ENCODE peak calls at places on chromosome 12, in five cellular contexts. One of them, this sample, is unnamed.

GRCh38 chr12:1318327-1319031 is 275.9 kb downstream of the FBXL14 start:
- DNase-seq in activated T-helper 2 cell treated with anti-CD3 and anti-CD28 coated beads, Interferon-gamma antibody, Interleukin-2, Interleukin-4, amounts not matched to agents 10 μg/mL and 5 μg/mL and 100 μg/mL, durations not matched to agents 14 hours and 24 hours and 36 hours: no peak
- DNase-seq in Kasumi-1: peak; percentile 15
- DNase-seq in NCI-H1092: peak; percentile 90
- DNase-seq in erythroblast: no peak
- DNase-seq in this sample: no peak

GRCh38 chr12:66275040-66275439 is 27.3 kb upstream of the HELB start:
- DNase-seq in activated T-helper 2 cell treated with anti-CD3 and anti-CD28 coated beads, Interferon-gamma antibody, Interleukin-2, Interleukin-4, amounts not matched to agents 10 μg/mL and 5 μg/mL and 100 μg/mL, durations not matched to agents 14 hours and 24 hours and 36 hours: no peak
- DNase-seq in Kasumi-1: no peak
- DNase-seq in NCI-H1092: no peak
- DNase-seq in erythroblast: no peak
- DNase-seq in this sample: no peak

GRCh38 chr12:12881495-12881894 is 9.9 kb upstream of the GPRC5A start:
- DNase-seq in activated T-helper 2 cell treated with anti-CD3 and anti-CD28 coated beads, Interferon-gamma antibody, Interleukin-2, Interleukin-4, amounts not matched to agents 10 μg/mL and 5 μg/mL and 100 μg/mL, durations not matched to agents 14 hours and 24 hours and 36 hours: no peak
- DNase-seq in Kasumi-1: no peak
- DNase-seq in NCI-H1092: no peak
- DNase-seq in erythroblast: no peak
- DNase-seq in this sample: no peak

GRCh38 chr12:49972641-49973360 is at the start of gene AQP6:
- DNase-seq in activated T-helper 2 cell treated with anti-CD3 and anti-CD28 coated beads, Interferon-gamma antibody, Interleukin-2, Interleukin-4, amounts not matched to agents 10 μg/mL and 5 μg/mL and 100 μg/mL, durations not matched to agents 14 hours and 24 hours and 36 hours: no peak
- DNase-seq in Kasumi-1: no peak
- DNase-seq in NCI-H1092: no peak
- DNase-seq in erythroblast: no peak
- DNase-seq in this sample: no peak

GRCh38 chr12:6582959-6583358 is 14.9 kb upstream of the NOP2 start:
- DNase-seq in activated T-helper 2 cell treated with anti-CD3 and anti-CD28 coated beads, Interferon-gamma antibody, Interleukin-2, Interleukin-4, amounts not matched to agents 10 μg/mL and 5 μg/mL and 100 μg/mL, durations not matched to agents 14 hours and 24 hours and 36 hours: no peak
- DNase-seq in Kasumi-1: no peak
- DNase-seq in NCI-H1092: no peak
- DNase-seq in erythroblast: no peak
- DNase-seq in this sample: no peak

GRCh38 chr12:47014474-47014873 is 64.9 kb upstream of the PCED1B start:
- DNase-seq in activated T-helper 2 cell treated with anti-CD3 and anti-CD28 coated beads, Interferon-gamma antibody, Interleukin-2, Interleukin-4, amounts not matched to agents 10 μg/mL and 5 μg/mL and 100 μg/mL, durations not matched to agents 14 hours and 24 hours and 36 hours: no peak
- DNase-seq in Kasumi-1: no peak
- DNase-seq in NCI-H1092: no peak
- DNase-seq in erythroblast: no peak
- DNase-seq in this sample: no peak

GRCh38 chr12:3137814-3138445 is 60.8 kb downstream of the TSPAN9 start:
- DNase-seq in activated T-helper 2 cell treated with anti-CD3 and anti-CD28 coated beads, Interferon-gamma antibody, Interleukin-2, Interleukin-4, amounts not matched to agents 10 μg/mL and 5 μg/mL and 100 μg/mL, durations not matched to agents 14 hours and 24 hours and 36 hours: no peak
- DNase-seq in Kasumi-1: no peak
- DNase-seq in NCI-H1092: no peak
- DNase-seq in erythroblast: no peak
- DNase-seq in this sample: no peak

GRCh38 chr12:44015333-44015941 is 179.6 kb downstream of the TMEM117 start:
- DNase-seq in activated T-helper 2 cell treated with anti-CD3 and anti-CD28 coated beads, Interferon-gamma antibody, Interleukin-2, Interleukin-4, amounts not matched to agents 10 μg/mL and 5 μg/mL and 100 μg/mL, durations not matched to agents 14 hours and 24 hours and 36 hours: no peak
- DNase-seq in Kasumi-1: peak; percentile 64
- DNase-seq in NCI-H1092: peak; percentile 76
- DNase-seq in erythroblast: peak; percentile 55
- DNase-seq in this sample: no peak

GRCh38 chr12:65941388-65941787 is 117.1 kb downstream of the HMGA2 start:
- DNase-seq in activated T-helper 2 cell treated with anti-CD3 and anti-CD28 coated beads, Interferon-gamma antibody, Interleukin-2, Interleukin-4, amounts not matched to agents 10 μg/mL and 5 μg/mL and 100 μg/mL, durations not matched to agents 14 hours and 24 hours and 36 hours: no peak
- DNase-seq in Kasumi-1: no peak
- DNase-seq in NCI-H1092: no peak
- DNase-seq in erythroblast: no peak
- DNase-seq in this sample: no peak

GRCh38 chr12:71160585-71160984 is 2.8 kb upstream of the TSPAN8 start:
- DNase-seq in activated T-helper 2 cell treated with anti-CD3 and anti-CD28 coated beads, Interferon-gamma antibody, Interleukin-2, Interleukin-4, amounts not matched to agents 10 μg/mL and 5 μg/mL and 100 μg/mL, durations not matched to agents 14 hours and 24 hours and 36 hours: no peak
- DNase-seq in Kasumi-1: no peak
- DNase-seq in NCI-H1092: no peak
- DNase-seq in erythroblast: no peak
- DNase-seq in this sample: no peak

GRCh38 chr12:120283318-120283717 is 8.4 kb downstream of the RNU4-2 start:
- DNase-seq in activated T-helper 2 cell treated with anti-CD3 and anti-CD28 coated beads, Interferon-gamma antibody, Interleukin-2, Interleukin-4, amounts not matched to agents 10 μg/mL and 5 μg/mL and 100 μg/mL, durations not matched to agents 14 hours and 24 hours and 36 hours: no peak
- DNase-seq in Kasumi-1: no peak
- DNase-seq in NCI-H1092: no peak
- DNase-seq in erythroblast: no peak
- DNase-seq in this sample: no peak

GRCh38 chr12:91177380-91177779 is 5.2 kb downstream of the DCN start:
- DNase-seq in activated T-helper 2 cell treated with anti-CD3 and anti-CD28 coated beads, Interferon-gamma antibody, Interleukin-2, Interleukin-4, amounts not matched to agents 10 μg/mL and 5 μg/mL and 100 μg/mL, durations not matched to agents 14 hours and 24 hours and 36 hours: no peak
- DNase-seq in Kasumi-1: no peak
- DNase-seq in NCI-H1092: no peak
- DNase-seq in erythroblast: no peak
- DNase-seq in this sample: no peak

GRCh38 chr12:52912711-52913423 is 8.0 kb upstream of the KRT8 start:
- DNase-seq in activated T-helper 2 cell treated with anti-CD3 and anti-CD28 coated beads, Interferon-gamma antibody, Interleukin-2, Interleukin-4, amounts not matched to agents 10 μg/mL and 5 μg/mL and 100 μg/mL, durations not matched to agents 14 hours and 24 hours and 36 hours: no peak
- DNase-seq in Kasumi-1: no peak
- DNase-seq in NCI-H1092: no peak
- DNase-seq in erythroblast: no peak
- DNase-seq in this sample: no peak

GRCh38 chr12:74801625-74802024 is 264.0 kb downstream of the ATXN7L3B start:
- DNase-seq in activated T-helper 2 cell treated with anti-CD3 and anti-CD28 coated beads, Interferon-gamma antibody, Interleukin-2, Interleukin-4, amounts not matched to agents 10 μg/mL and 5 μg/mL and 100 μg/mL, durations not matched to agents 14 hours and 24 hours and 36 hours: no peak
- DNase-seq in Kasumi-1: peak; percentile 24
- DNase-seq in NCI-H1092: no peak
- DNase-seq in erythroblast: no peak
- DNase-seq in this sample: no peak

GRCh38 chr12:11962795-11963347 is 107.9 kb upstream of the BCL2L14 start:
- DNase-seq in activated T-helper 2 cell treated with anti-CD3 and anti-CD28 coated beads, Interferon-gamma antibody, Interleukin-2, Interleukin-4, amounts not matched to agents 10 μg/mL and 5 μg/mL and 100 μg/mL, durations not matched to agents 14 hours and 24 hours and 36 hours: no peak
- DNase-seq in Kasumi-1: peak; percentile 35
- DNase-seq in NCI-H1092: no peak
- DNase-seq in erythroblast: no peak
- DNase-seq in this sample: no peak

GRCh38 chr12:52633383-52633782 is 15.0 kb upstream of the KRT73 start:
- DNase-seq in activated T-helper 2 cell treated with anti-CD3 and anti-CD28 coated beads, Interferon-gamma antibody, Interleukin-2, Interleukin-4, amounts not matched to agents 10 μg/mL and 5 μg/mL and 100 μg/mL, durations not matched to agents 14 hours and 24 hours and 36 hours: no peak
- DNase-seq in Kasumi-1: peak; percentile 5
- DNase-seq in NCI-H1092: no peak
- DNase-seq in erythroblast: no peak
- DNase-seq in this sample: no peak